ENCODE peak calls at places on chromosomes 13 and 19, in ten cellular contexts. M is uterus; P is WERI-Rb-1; Z is tibial artery; N is CD4-positive, alpha-beta memory T cell; T is prostate gland; F is substantia nigra; Y is neuronal stem cell; J is mesenchymal stem cell; V is HL-60. D is an unnamed sample.
A peak's percentile ranks its signal among the peaks of the same experiment; 100 is the strongest.

GRCh38 chr19:38727868-38728660 is 16.2 kb downstream of the CAPN12 start:
- DNase-seq in Y (no peak), Z (no peak), M (peak; percentile 85), J (peak; percentile 42), T (peak; percentile 5), P (no peak), N (no peak), V (peak; percentile 16), F (no peak), D (no peak)

GRCh38 chr19:57363734-57364181 is 407 bp downstream of the TRAPPC2B start:
- DNase-seq in P (no peak), F (no peak), Z (no peak), N (no peak), Y (no peak), J (peak; percentile 53), T (no peak), M (no peak), V (no peak), D (no peak)

GRCh38 chr13:57588639-57589038 is 42.9 kb upstream of the PCDH17 start:
- DNase-seq in M (no peak), J (no peak), N (no peak), Z (no peak), V (no peak), F (no peak), P (no peak), Y (no peak), T (no peak), D (no peak)

GRCh38 chr19:30319411-30319810 is 52.8 kb upstream of the ZNF536 start:
- DNase-seq in Y (no peak), J (no peak), T (no peak), P (no peak), V (no peak), Z (no peak), N (no peak), M (no peak), F (no peak), D (no peak)

GRCh38 chr13:106548064-106548696 is 12.7 kb upstream of the EFNB2 start:
- DNase-seq in M (no peak), Y (no peak), F (no peak), V (no peak), T (no peak), Z (no peak), J (peak; percentile 20), P (no peak), N (no peak), D (no peak)

GRCh38 chr13:107466326-107466725 is 749.0 kb downstream of the LIG4 start:
- DNase-seq in N (no peak), V (no peak), J (peak; percentile 71), T (no peak), Z (no peak), P (no peak), F (no peak), Y (no peak), M (no peak), D (no peak)

GRCh38 chr13:99542788-99543406 is 41.6 kb downstream of the TM9SF2 start:
- DNase-seq in M (no peak), F (no peak), J (no peak), Y (no peak), P (no peak), N (peak; percentile 26), Z (no peak), V (no peak), T (no peak), D (no peak)

GRCh38 chr19:845707-846481 is 5.1 kb downstream of the PRTN3 start:
- DNase-seq in V (no peak), F (no peak), Z (no peak), P (no peak), N (no peak), M (no peak), Y (no peak), J (no peak), T (no peak), D (no peak)

GRCh38 chr13:21106089-21106488 is 44.7 kb upstream of the LATS2 start:
- DNase-seq in Z (no peak), V (no peak), P (no peak), J (peak; percentile 37), Y (no peak), N (no peak), F (no peak), T (no peak), M (no peak), D (no peak)

GRCh38 chr19:1811472-1811894 is 593 bp downstream of the ATP8B3 start:
- DNase-seq in J (peak; percentile 66), P (no peak), N (no peak), Y (no peak), Z (peak; percentile 70), T (peak; percentile 46), V (peak; percentile 45), F (no peak), M (peak; percentile 73), D (peak; percentile 85)

GRCh38 chr19:12834976-12835757 is 788 bp upstream of the RTBDN start:
- DNase-seq in J (no peak), F (no peak), N (no peak), T (no peak), M (no peak), Z (no peak), Y (no peak), V (no peak), P (peak; percentile 53), D (no peak)

GRCh38 chr13:27137759-27138158 is 33.9 kb downstream of the USP12 start:
- DNase-seq in Z (no peak), F (no peak), N (no peak), T (no peak), J (no peak), V (no peak), M (no peak), P (no peak), Y (no peak), D (no peak)

GRCh38 chr19:246551-246950 is 44.7 kb downstream of the PLPP2 start:
- DNase-seq in V (no peak), Z (no peak), N (no peak), P (peak; percentile 21), M (no peak), Y (no peak), T (no peak), F (no peak), J (no peak), D (no peak)

GRCh38 chr19:11214387-11214786 is 17.0 kb upstream of the KANK2 start:
- DNase-seq in M (no peak), F (no peak), J (no peak), N (no peak), P (no peak), V (no peak), T (no peak), Y (no peak), Z (no peak), D (no peak)
- H3K27ac ChIP-seq in M (no peak overlapping the region), F (no peak overlapping the region), J (no peak overlapping the region), N (no peak overlapping the region), P (no peak overlapping the region), V (no peak overlapping the region), T (no peak overlapping the region), Y (no peak overlapping the region), Z (no peak overlapping the region), D (no peak overlapping the region)

GRCh38 chr19:55494172-55494761 is 6.0 kb downstream of the SSC5D start:
- DNase-seq in F (no peak), J (no peak), V (no peak), Y (no peak), M (peak; percentile 86), Z (peak; percentile 50), T (no peak), P (no peak), N (no peak), D (no peak)
- H3K27ac ChIP-seq in F (no peak overlapping the region), J (no peak overlapping the region), V (no peak overlapping the region), Y (no peak overlapping the region), M (peak overlapping the region; percentile 96), Z (peak overlapping the region; percentile 72), T (peak overlapping the region; percentile 14), P (no peak overlapping the region), N (no peak overlapping the region), D (peak overlapping the region; percentile 58)

GRCh38 chr19:3908266-3909054 is 24.4 kb upstream of the NMRK2 start:
- DNase-seq in J (no peak), F (no peak), M (no peak), Y (no peak), N (no peak), P (no peak), Z (no peak), V (no peak), T (no peak), D (no peak)

GRCh38 chr19:3916033-3916432 is 16.8 kb upstream of the NMRK2 start:
- DNase-seq in P (no peak), Y (no peak), J (no peak), M (no peak), N (no peak), V (no peak), F (no peak), Z (no peak), T (no peak), D (no peak)

GRCh38 chr19:3919793-3920192 is 13.1 kb upstream of the NMRK2 start:
- DNase-seq in M (no peak), J (no peak), Z (no peak), T (no peak), N (no peak), V (no peak), P (no peak), Y (no peak), F (no peak), D (no peak)

GRCh38 chr19:3910105-3910504 is 22.8 kb upstream of the NMRK2 start:
- DNase-seq in V (no peak), J (no peak), F (no peak), Z (no peak), T (no peak), Y (no peak), P (no peak), N (no peak), M (no peak), D (no peak)

GRCh38 chr19:3914199-3914598 is 18.7 kb upstream of the NMRK2 start:
- DNase-seq in T (no peak), Y (no peak), P (peak; percentile 19), N (no peak), M (no peak), F (no peak), Z (no peak), J (no peak), V (no peak), D (no peak)
- H3K27ac ChIP-seq in T (no peak overlapping the region), Y (no peak overlapping the region), P (no peak overlapping the region), N (no peak overlapping the region), M (no peak overlapping the region), F (no peak overlapping the region), Z (no peak overlapping the region), J (no peak overlapping the region), V (no peak overlapping the region), D (no peak overlapping the region)

GRCh38 chr19:35114656-35115537 is 726 bp upstream of the FXYD3 start:
- DNase-seq in N (peak; percentile 60), Y (peak; percentile 91), Z (peak; percentile 68), P (peak; percentile 89), F (peak; percentile 90), T (peak; percentile 84), V (peak; percentile 15), M (peak; percentile 69), J (peak; percentile 47), D (no peak)
- H3K27ac ChIP-seq in N (no peak overlapping the region), Y (no peak overlapping the region), Z (peak overlapping the region; percentile 55), P (peak overlapping the region; percentile 98), F (peak overlapping the region; percentile 99), T (peak overlapping the region; percentile 88), V (no peak overlapping the region), M (peak overlapping the region; percentile 36), J (no peak overlapping the region), D (no peak overlapping the region)

D was measured in coronary artery.